ENCODE peak calls at places on chromosomes 12 and 14, in five cellular contexts. N is astrocyte of the spinal cord, J is Ammon's horn, R is transverse colon, A is NCI-H1417 treated with DMSO at 0.1 percent for 48 hours. C is an unnamed sample.

GRCh38 chr14:65753061-65753460 is 340.5 kb downstream of the FUT8 start:
- DNase-seq in N (no peak), J (no peak), R (peak; percentile 67), A (no peak), C (no peak)

GRCh38 chr12:107091381-107091780 is 2.0 kb downstream of the CRY1 start:
- DNase-seq in N (peak; percentile 64), J (no peak), R (no peak), A (no peak), C (no peak)

GRCh38 chr12:57840701-57841100 is 5.8 kb downstream of the CTDSP2 start:
- DNase-seq in N (peak; percentile 47), J (no peak), R (no peak), A (no peak), C (no peak)

GRCh38 chr14:37709419-37710195 is 114.2 kb downstream of the TTC6 start:
- DNase-seq in N (peak; percentile 39), J (peak; percentile 13), R (no peak), A (peak; percentile 9), C (peak; percentile 2)

GRCh38 chr12:29616664-29617409 is 119.4 kb upstream of the OVCH1 start:
- DNase-seq in N (peak; percentile 84), J (peak; percentile 49), R (no peak), A (no peak), C (no peak)

GRCh38 chr12:127998936-127999467 is 268.0 kb upstream of the TMEM132C start:
- DNase-seq in N (peak; percentile 38), J (no peak), R (no peak), A (no peak), C (no peak)

GRCh38 chr12:29562167-29562776 is 64.8 kb upstream of the OVCH1 start:
- DNase-seq in N (peak; percentile 81), J (no peak), R (no peak), A (no peak), C (no peak)

GRCh38 chr12:110744176-110744575 is 1.5 kb upstream of the PPP1CC start:
- DNase-seq in N (no peak), J (peak; percentile 91), R (no peak), A (no peak), C (peak; percentile 76)

GRCh38 chr12:55932546-55932919 is 1.6 kb downstream of the DGKA start:
- DNase-seq in N (peak; percentile 28), J (no peak), R (peak; percentile 43), A (no peak), C (no peak)

GRCh38 chr12:111462134-111462821 is 56.6 kb downstream of the SH2B3 start:
- DNase-seq in N (peak; percentile 39), J (no peak), R (no peak), A (no peak), C (no peak)

GRCh38 chr14:64447890-64448667 is 17.2 kb upstream of the AKAP5 start:
- DNase-seq in N (peak; percentile 29), J (no peak), R (no peak), A (no peak), C (no peak)

GRCh38 chr14:94177806-94178205 is 3.7 kb downstream of the PPP4R4 start:
- DNase-seq in N (no peak), J (no peak), R (no peak), A (no peak), C (no peak)

GRCh38 chr14:36398463-36399291 is 78.2 kb upstream of the MBIP start:
- DNase-seq in N (no peak), J (no peak), R (no peak), A (no peak), C (no peak)

GRCh38 chr12:6843118-6843902 is 2.6 kb downstream of the GNB3 start:
- DNase-seq in N (no peak), J (no peak), R (peak; percentile 10), A (no peak), C (no peak)

GRCh38 chr14:23546450-23547035 is 5.0 kb downstream of the ZFHX2 start:
- DNase-seq in N (no peak), J (no peak), R (no peak), A (no peak), C (no peak)

GRCh38 chr12:18864900-18865561 is 127.1 kb downstream of the CAPZA3 start:
- DNase-seq in N (peak; percentile 67), J (no peak), R (no peak), A (no peak), C (no peak)

GRCh38 chr12:24387381-24387780 is 437.9 kb upstream of the SOX5 start:
- DNase-seq in N (no peak), J (no peak), R (no peak), A (no peak), C (no peak)

C was measured in midbrain.